ENCODE peak calls at places on chromosome 22, in nine cellular contexts. Y is IMR-90, R is colonic mucosa, E is Calu3, X is upper lobe of right lung, A is GM13977, N is AG09319, C is astrocyte of the cerebellum, H is nephron progenitor cell. O is an unnamed sample.

GRCh38 chr22:36366291-36366708 is 21.5 kb downstream of the MYH9 start:
- DNase-seq in X (no peak), R (no peak), C (no peak), H (no peak), E (no peak), Y (peak; percentile 68), N (no peak), A (no peak), O (peak; percentile 67)

GRCh38 chr22:40193429-40194421 is 16.0 kb downstream of the TNRC6B start:
- DNase-seq in C (no peak), Y (peak; percentile 34), A (no peak), X (no peak), H (no peak), E (no peak), N (no peak), R (no peak), O (peak; percentile 36)

GRCh38 chr22:49999063-49999900 is 13.3 kb downstream of the IL17REL start:
- DNase-seq in X (peak; percentile 63), H (peak; percentile 81), R (no peak), E (no peak), N (no peak), A (no peak), Y (no peak), C (no peak), O (no peak)

GRCh38 chr22:45268958-45269844 is 15.5 kb upstream of the UPK3A start:
- DNase-seq in N (no peak), A (peak; percentile 92), C (no peak), X (peak; percentile 92), R (peak; percentile 87), Y (peak; percentile 53), H (peak; percentile 98), E (peak; percentile 88), O (peak; percentile 83)

GRCh38 chr22:38085056-38085455 is 1.1 kb upstream of the SLC16A8 start:
- DNase-seq in R (no peak), A (no peak), N (no peak), C (no peak), Y (no peak), H (no peak), X (no peak), E (no peak), O (no peak)

GRCh38 chr22:35734517-35734827 is 16.8 kb downstream of the APOL5 start:
- DNase-seq in X (no peak), R (no peak), H (no peak), Y (no peak), C (no peak), N (no peak), A (no peak), E (no peak), O (no peak)

GRCh38 chr22:36764641-36765040 is 11.3 kb downstream of the IFT27 start:
- DNase-seq in X (peak; percentile 33), E (no peak), N (no peak), R (no peak), Y (no peak), A (no peak), C (no peak), H (no peak), O (no peak)

GRCh38 chr22:44347098-44347497 is 34.3 kb upstream of the SHISAL1 start:
- DNase-seq in E (no peak), R (no peak), X (no peak), C (no peak), H (no peak), Y (peak; percentile 48), A (no peak), N (no peak), O (no peak)

GRCh38 chr22:47806894-47807293 is 1044.4 kb downstream of the TBC1D22A start:
- DNase-seq in Y (no peak), C (no peak), H (no peak), A (no peak), N (no peak), X (no peak), R (no peak), E (no peak), O (no peak)

GRCh38 chr22:46359362-46359761 is 23.8 kb downstream of the TRMU start:
- DNase-seq in Y (no peak), A (no peak), H (no peak), R (no peak), X (no peak), C (no peak), N (no peak), E (no peak), O (no peak)

GRCh38 chr22:42932197-42932519 is 75.1 kb upstream of the ARFGAP3 start:
- DNase-seq in C (no peak), R (no peak), Y (no peak), A (no peak), E (no peak), X (no peak), N (no peak), H (no peak), O (no peak)

GRCh38 chr22:42928969-42929837 is 72.1 kb upstream of the ARFGAP3 start:
- DNase-seq in H (no peak), X (peak; percentile 72), A (no peak), R (no peak), Y (no peak), C (no peak), N (no peak), E (no peak), O (no peak)

GRCh38 chr22:42929838-42930155 is 72.7 kb upstream of the ARFGAP3 start:
- DNase-seq in X (no peak), R (no peak), H (no peak), C (no peak), N (no peak), Y (no peak), E (no peak), A (no peak), O (no peak)

GRCh38 chr22:42931421-42932196 is 74.5 kb upstream of the ARFGAP3 start:
- DNase-seq in H (no peak), N (no peak), X (peak; percentile 63), E (no peak), A (peak; percentile 72), R (no peak), Y (peak; percentile 18), C (no peak), O (no peak)

DNA sequence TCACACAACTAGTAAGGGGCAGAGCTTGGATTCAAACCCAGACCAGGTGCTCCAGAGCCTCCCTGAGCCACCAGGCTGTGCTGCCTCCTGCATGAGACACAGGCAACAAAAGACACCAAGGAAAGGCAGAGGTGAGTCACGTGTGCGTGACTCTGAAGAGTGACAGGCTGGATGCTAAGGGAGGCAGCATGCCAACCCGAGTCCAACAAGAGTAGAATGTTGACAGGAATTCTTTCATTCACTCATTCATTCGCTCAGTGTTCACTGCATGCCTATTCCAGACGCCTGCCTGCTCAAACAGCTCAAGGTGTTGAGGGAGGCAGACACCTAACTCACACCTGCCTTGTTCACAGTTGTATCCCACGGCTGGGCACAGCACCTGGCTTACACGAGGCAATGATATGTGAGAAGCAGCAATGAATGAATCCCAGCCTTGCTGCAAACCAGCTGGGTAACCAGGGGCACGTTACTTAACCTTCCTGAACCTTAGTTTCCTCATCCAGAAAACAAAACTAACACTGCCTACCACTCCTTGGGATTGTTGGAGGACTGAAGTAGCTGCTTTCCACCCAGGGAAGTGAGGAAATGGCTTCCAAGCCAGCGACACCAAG is 73.8 kb upstream of the ARFGAP3 start:
- DNase-seq in H (no peak), A (no peak), R (no peak), X (peak; percentile 62), E (peak; percentile 67), C (no peak), N (no peak), Y (peak; percentile 52), O (peak; percentile 31)
- TF ChIP-seq CTCF in H (no peak), A (peak; percentile 32), R (no peak), X (no peak), E (peak; percentile 25), C (no peak), N (peak; percentile 9), Y (peak; percentile 13), O (no peak)

GRCh38 chr22:19855504-19856409 is 1.1 kb upstream of the GNB1L start:
- DNase-seq in X (peak; percentile 85), E (peak; percentile 49), C (no peak), N (no peak), R (peak; percentile 57), A (peak; percentile 71), H (peak; percentile 41), Y (peak; percentile 35), O (peak; percentile 80)
- TF ChIP-seq CTCF in X (no peak), E (no peak), C (no peak), N (no peak), R (no peak), A (no peak), H (no peak), Y (no peak), O (no peak)

DNA sequence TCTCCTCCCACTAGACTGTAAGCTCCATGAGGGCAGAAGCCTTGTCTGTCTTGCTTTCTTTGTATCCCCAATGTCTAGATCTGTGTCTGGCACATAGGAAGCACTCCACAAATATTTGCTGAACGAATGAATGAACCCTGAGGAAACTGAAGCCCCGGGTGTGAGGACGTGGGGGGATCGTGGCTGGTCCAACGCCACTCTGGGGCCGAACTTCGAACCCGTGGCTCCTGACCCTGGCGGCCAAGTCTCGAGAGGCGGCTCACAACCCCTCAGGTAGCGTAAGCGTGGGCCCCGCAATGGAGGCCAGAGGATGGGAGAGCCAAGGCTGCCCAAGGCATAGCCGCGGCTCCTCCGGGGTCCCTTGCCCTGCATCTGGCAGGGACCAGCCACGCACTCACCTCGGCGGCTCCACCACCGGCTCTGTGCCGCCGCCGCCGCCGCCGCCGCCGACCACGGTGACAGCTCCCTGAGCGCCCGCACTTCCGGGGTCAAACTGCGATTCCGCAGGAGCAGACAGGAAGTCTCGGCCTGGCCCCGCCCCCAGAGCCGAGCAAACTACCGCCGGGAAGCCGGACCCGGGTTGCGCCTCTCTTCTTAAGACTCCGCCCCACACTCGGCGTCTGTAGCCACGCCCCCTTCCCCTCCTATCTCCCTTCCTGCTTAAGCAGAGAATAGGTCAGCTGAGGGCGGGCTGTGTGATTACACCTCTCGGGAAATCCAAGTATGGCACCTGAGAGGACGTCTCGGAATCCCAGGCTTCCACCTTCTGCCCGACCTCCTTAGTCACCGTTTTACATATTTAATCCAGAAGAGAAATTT is at the start of gene ASCC2:
- DNase-seq in R (peak; percentile 100), E (peak; percentile 99), C (peak; percentile 84), A (peak; percentile 98), Y (peak; percentile 92), X (peak; percentile 100), N (peak; percentile 91), H (peak; percentile 99), O (peak; percentile 100)
- TF ChIP-seq CTCF in R (no peak), E (no peak), C (no peak), A (no peak), Y (no peak), X (no peak), N (no peak), H (no peak), O (no peak)

GRCh38 chr22:33519140-33519973 is 400.9 kb downstream of the LARGE1 start:
- DNase-seq in N (peak; percentile 19), A (peak; percentile 65), H (peak; percentile 41), X (no peak), R (peak; percentile 57), Y (peak; percentile 61), E (peak; percentile 52), C (no peak), O (peak; percentile 3)
- TF ChIP-seq CTCF in N (peak; percentile 59), A (peak; percentile 61), H (peak; percentile 61), X (peak; percentile 61), R (peak; percentile 46), Y (peak; percentile 73), E (peak; percentile 58), C (peak; percentile 47), O (peak; percentile 59)

O was measured in activated CD8-positive, alpha-beta T cell treated with anti-CD3 and anti-CD28 coated beads for 36 hours.